ENCODE peak calls at places on chromosomes 4 and X, in eight cellular contexts. S is left lung; J is activated CD4-positive, alpha-beta T cell treated with anti-CD3 and anti-CD28 coated beads, Interleukin-2, amount 50 U/mL, for 48 hours; P is neuronal stem cell; C is IMR-90; R is HuH-7.5; M is left ventricle myocardium inferior; V is chondrocyte. U is an unnamed sample.

GRCh38 chr4:173213296-173213695 is 44.7 kb downstream of the GALNT7 start:
- DNase-seq in V (no peak), S (no peak), C (no peak), P (no peak), R (no peak), J (no peak), M (no peak), U (no peak)

GRCh38 chrX:123222920-123223319 is 38.8 kb downstream of the GRIA3 start:
- DNase-seq in R (no peak), S (no peak), P (no peak), J (no peak), C (no peak), M (no peak), V (no peak), U (no peak)

GRCh38 chr4:72169861-72170260 is 138.1 kb downstream of the NPFFR2 start:
- DNase-seq in R (no peak), P (no peak), S (no peak), C (no peak), V (no peak), J (no peak), M (no peak), U (no peak)

GRCh38 chr4:107349266-107349665 is 313.2 kb upstream of the DKK2 start:
- DNase-seq in J (no peak), R (no peak), P (no peak), C (no peak), M (no peak), S (no peak), V (no peak), U (no peak)

GRCh38 chr4:80454040-80454439 is 118.5 kb downstream of the CFAP299 start:
- DNase-seq in M (no peak), V (no peak), S (no peak), J (no peak), R (no peak), P (no peak), C (peak), U (no peak)

GRCh38 chr4:140152760-140153418 is 1.1 kb downstream of the MAML3 start:
- DNase-seq in P (peak), S (peak), V (peak), J (peak), C (peak), R (no peak), M (peak), U (peak)

GRCh38 chrX:110421499-110422455 is 63.1 kb downstream of the RTL9 start:
- DNase-seq in V (no peak), J (no peak), C (no peak), S (no peak), P (no peak), M (no peak), R (no peak), U (no peak)

GRCh38 chr4:183738081-183738673 is 79.1 kb downstream of the TRAPPC11 start:
- DNase-seq in J (no peak), S (no peak), C (no peak), M (no peak), P (no peak), V (no peak), R (no peak), U (peak)

GRCh38 chr4:89298160-89298559 is 9.4 kb downstream of the GPRIN3 start:
- DNase-seq in S (no peak), C (no peak), P (no peak), M (no peak), R (no peak), V (no peak), J (no peak), U (no peak)